ENCODE peak calls at places on chromosomes 11 and 22, in four cellular contexts. D is stimulated activated CD4-positive, alpha-beta T cell treated with anti-CD3 and anti-CD28 coated beads, Interleukin-1b, Interleukin-23, amount 100 ng/mL, for 1 hour; I is nucleus accumbens; U is iPS DF 19.7. M is an unnamed sample.

GRCh38 chr11:14974723-14975587 is 2.8 kb upstream of the CALCA start:
- DNase-seq in U (no peak), D (no peak), I (no peak), M (no peak)

GRCh38 chr11:102599642-102600261 is 25.4 kb downstream of the MMP20 start:
- DNase-seq in U (no peak), D (no peak), I (no peak), M (peak)

GRCh38 chr11:78834886-78835285 is 260.2 kb upstream of the NARS2 start:
- DNase-seq in D (no peak), U (no peak), I (no peak), M (no peak)

GRCh38 chr11:12556155-12556554 is 118.1 kb upstream of the TEAD1 start:
- DNase-seq in D (no peak), U (no peak), I (no peak), M (no peak)

GRCh38 chr11:131118247-131118646 is 202.0 kb upstream of the SNX19 start:
- DNase-seq in D (no peak), U (no peak), I (no peak), M (no peak)

GRCh38 chr22:37501176-37501609 is 15.0 kb upstream of the MFNG start:
- DNase-seq in U (no peak), I (no peak), D (no peak), M (no peak)

GRCh38 chr11:13962562-13963168 is at the start of gene SPON1:
- DNase-seq in I (peak), D (no peak), U (no peak), M (no peak)

GRCh38 chr11:2555891-2556290 is 111.1 kb downstream of the KCNQ1 start:
- DNase-seq in I (no peak), D (no peak), U (no peak), M (no peak)

GRCh38 chr11:2271327-2272240 is 1.2 kb upstream of the ASCL2 start:
- DNase-seq in I (no peak), D (no peak), U (no peak), M (no peak)

GRCh38 chr11:67276821-67277230 is 10.6 kb downstream of the GRK2 start:
- DNase-seq in D (no peak), U (no peak), I (no peak), M (no peak)

GRCh38 chr11:123798513-123799252 is 7.5 kb downstream of the OR6M1 start:
- DNase-seq in I (no peak), D (no peak), U (no peak), M (no peak)

GRCh38 chr11:18540207-18541009 is 13.7 kb upstream of the TSG101 start:
- DNase-seq in D (no peak), I (no peak), U (no peak), M (no peak)

GRCh38 chr22:30872282-30873041 is 96.1 kb downstream of the MORC2 start:
- DNase-seq in D (no peak), I (peak), U (no peak), M (no peak)

GRCh38 chr11:70551323-70552166 is 153.2 kb downstream of the CTTN start:
- DNase-seq in I (no peak), D (no peak), U (no peak), M (no peak)

GRCh38 chr11:128716231-128716630 is 22.4 kb downstream of the FLI1 start:
- DNase-seq in I (no peak), D (no peak), U (no peak), M (no peak)

GRCh38 chr11:2466069-2466801 is 21.4 kb downstream of the KCNQ1 start:
- DNase-seq in U (no peak), D (no peak), I (no peak), M (no peak)

GRCh38 chr11:109423114-109423859 is 1.3 kb downstream of the C11orf87 start:
- DNase-seq in I (no peak), D (no peak), U (no peak), M (no peak)

GRCh38 chr11:11025087-11025486 is 167.2 kb upstream of the ZBED5 start:
- DNase-seq in I (no peak), D (no peak), U (no peak), M (no peak)

GRCh38 chr11:86773009-86773408 is 27.3 kb upstream of the PRSS23 start:
- DNase-seq in I (no peak), U (no peak), D (no peak), M (no peak)

GRCh38 chr11:84564180-84564866 is 1062.8 kb downstream of the DLG2 start:
- DNase-seq in U (no peak), I (no peak), D (peak), M (no peak)

GRCh38 chr11:57167125-57167839 is 14.5 kb upstream of the LRRC55 start:
- DNase-seq in U (no peak), D (no peak), I (peak), M (no peak)

GRCh38 chr11:95229199-95230053 is 1.6 kb downstream of the SESN3 start:
- DNase-seq in U (no peak), I (no peak), D (no peak), M (no peak)

GRCh38 chr22:42994917-42995562 is 19.9 kb downstream of the PACSIN2 start:
- DNase-seq in I (no peak), D (no peak), U (no peak), M (peak)

GRCh38 chr11:117420598-117420997 is 92.9 kb downstream of the CEP164 start:
- DNase-seq in D (no peak), I (no peak), U (no peak), M (no peak)

GRCh38 chr22:29115682-29116313 is 43.0 kb downstream of the KREMEN1 start:
- DNase-seq in D (no peak), U (no peak), I (no peak), M (no peak)

GRCh38 chr22:27110985-27111451 is 453.6 kb downstream of the MIAT start:
- DNase-seq in I (no peak), U (no peak), D (no peak), M (no peak)

GRCh38 chr11:3224730-3225098 is 6.1 kb upstream of the MRGPRG start:
- DNase-seq in D (no peak), U (no peak), I (no peak), M (no peak)

GRCh38 chr11:68116126-68116525 is 5.1 kb downstream of the CHKA start:
- DNase-seq in U (no peak), I (no peak), D (no peak), M (no peak)

GRCh38 chr11:76232026-76232665 is 25.8 kb upstream of the WNT11 start:
- DNase-seq in I (no peak), U (no peak), D (no peak), M (no peak)

GRCh38 chr22:45271667-45272188 is 13.0 kb upstream of the UPK3A start:
- DNase-seq in D (no peak), I (peak), U (no peak), M (no peak)

GRCh38 chr22:45626198-45626651 is 45.4 kb upstream of the ATXN10 start:
- DNase-seq in I (no peak), U (no peak), D (no peak), M (no peak)

GRCh38 chr22:36562261-36562835 is 33.4 kb upstream of the EIF3D start:
- DNase-seq in I (no peak), D (no peak), U (no peak), M (no peak)

M was measured in GM04503.